ENCODE peak calls at places on chromosome 10, in five cellular contexts. One of them, this sample, is unnamed.

GRCh38 chr10:10584164-10584563 is 433.5 kb upstream of the CELF2 start:
- DNase-seq in spleen: no peak
- DNase-seq in vagina: no peak
- DNase-seq in HCT116: no peak
- DNase-seq in transverse colon: no peak
- DNase-seq in this sample: no peak

GRCh38 chr10:9097206-9097990 is 1042.9 kb downstream of the GATA3 start:
- DNase-seq in transverse colon: no peak
- DNase-seq in HCT116: no peak
- DNase-seq in spleen: no peak
- DNase-seq in vagina: no peak
- DNase-seq in this sample: no peak

GRCh38 chr10:126481181-126481580 is 92.9 kb upstream of the ADAM12 start:
- DNase-seq in HCT116: no peak
- DNase-seq in vagina: no peak
- DNase-seq in spleen: no peak
- DNase-seq in transverse colon: no peak
- DNase-seq in this sample: no peak

GRCh38 chr10:22246680-22247391 is 29.0 kb upstream of the EBLN1 start:
- DNase-seq in spleen: no peak
- DNase-seq in transverse colon: no peak
- DNase-seq in HCT116: peak; percentile 95
- DNase-seq in vagina: no peak
- DNase-seq in this sample: no peak

GRCh38 chr10:86687750-86688149 is 19.4 kb downstream of the LDB3 start:
- DNase-seq in spleen: no peak
- DNase-seq in HCT116: no peak
- DNase-seq in transverse colon: no peak
- DNase-seq in vagina: no peak
- DNase-seq in this sample: no peak

GRCh38 chr10:116271593-116272496 is 1.2 kb downstream of the GFRA1 start:
- DNase-seq in vagina: no peak
- DNase-seq in spleen: no peak
- DNase-seq in HCT116: no peak
- DNase-seq in transverse colon: no peak
- DNase-seq in this sample: peak; percentile 57

GRCh38 chr10:116732546-116732945 is 9.8 kb downstream of the HSPA12A start:
- DNase-seq in spleen: no peak
- DNase-seq in HCT116: no peak
- DNase-seq in transverse colon: no peak
- DNase-seq in vagina: no peak
- DNase-seq in this sample: no peak

GRCh38 chr10:61942997-61943457 is 41.5 kb downstream of the ARID5B start:
- DNase-seq in transverse colon: no peak
- DNase-seq in spleen: no peak
- DNase-seq in vagina: no peak
- DNase-seq in HCT116: no peak
- DNase-seq in this sample: no peak

GRCh38 chr10:119651514-119652327 is 541 bp downstream of the BAG3 start:
- DNase-seq in vagina: no peak
- DNase-seq in transverse colon: peak; percentile 26
- DNase-seq in spleen: peak; percentile 91
- DNase-seq in HCT116: no peak
- DNase-seq in this sample: no peak

GRCh38 chr10:90007226-90007625 is 305.8 kb downstream of the KIF20B start:
- DNase-seq in HCT116: no peak
- DNase-seq in transverse colon: no peak
- DNase-seq in spleen: no peak
- DNase-seq in vagina: no peak
- DNase-seq in this sample: no peak

GRCh38 chr10:7239312-7239985 is 171.4 kb downstream of the SFMBT2 start:
- DNase-seq in vagina: no peak
- DNase-seq in transverse colon: no peak
- DNase-seq in spleen: no peak
- DNase-seq in HCT116: no peak
- DNase-seq in this sample: no peak

GRCh38 chr10:126930506-126931458 is 25.6 kb downstream of the DOCK1 start:
- DNase-seq in vagina: no peak
- DNase-seq in HCT116: no peak
- DNase-seq in spleen: no peak
- DNase-seq in transverse colon: no peak
- DNase-seq in this sample: no peak

GRCh38 chr10:128144547-128144946 is 18.3 kb upstream of the MKI67 start:
- DNase-seq in vagina: no peak
- DNase-seq in HCT116: no peak
- DNase-seq in transverse colon: no peak
- DNase-seq in spleen: no peak
- DNase-seq in this sample: no peak

DNA sequence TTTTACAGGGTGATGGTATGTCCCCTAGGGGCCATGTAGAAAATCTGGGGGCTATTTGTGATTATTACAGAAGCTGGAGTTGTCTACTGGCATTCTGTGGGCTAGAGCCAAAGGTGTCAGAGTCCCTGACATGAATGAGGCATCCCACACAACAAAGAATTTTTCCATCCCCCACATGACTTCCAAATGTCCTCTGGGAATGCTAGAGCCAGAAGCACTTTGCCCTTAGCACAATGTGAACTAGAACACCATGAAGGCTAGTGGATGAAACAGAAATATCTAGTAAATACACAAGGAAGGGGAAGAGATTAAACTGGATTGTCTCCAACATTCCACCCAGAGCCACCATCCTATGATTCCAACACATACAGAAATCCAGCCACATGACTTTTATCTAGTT is 46.9 kb downstream of the FAM13C start:
- DNase-seq in vagina: no peak
- DNase-seq in transverse colon: no peak
- DNase-seq in HCT116: no peak
- DNase-seq in spleen: no peak
- DNase-seq in this sample: no peak
- TF ChIP-seq POLR2AphosphoS5 in vagina: no peak
- TF ChIP-seq POLR2AphosphoS5 in transverse colon: no peak
- TF ChIP-seq POLR2AphosphoS5 in HCT116: no peak
- TF ChIP-seq POLR2AphosphoS5 in spleen: peak; percentile 51
- TF ChIP-seq POLR2AphosphoS5 in this sample: no peak

DNA sequence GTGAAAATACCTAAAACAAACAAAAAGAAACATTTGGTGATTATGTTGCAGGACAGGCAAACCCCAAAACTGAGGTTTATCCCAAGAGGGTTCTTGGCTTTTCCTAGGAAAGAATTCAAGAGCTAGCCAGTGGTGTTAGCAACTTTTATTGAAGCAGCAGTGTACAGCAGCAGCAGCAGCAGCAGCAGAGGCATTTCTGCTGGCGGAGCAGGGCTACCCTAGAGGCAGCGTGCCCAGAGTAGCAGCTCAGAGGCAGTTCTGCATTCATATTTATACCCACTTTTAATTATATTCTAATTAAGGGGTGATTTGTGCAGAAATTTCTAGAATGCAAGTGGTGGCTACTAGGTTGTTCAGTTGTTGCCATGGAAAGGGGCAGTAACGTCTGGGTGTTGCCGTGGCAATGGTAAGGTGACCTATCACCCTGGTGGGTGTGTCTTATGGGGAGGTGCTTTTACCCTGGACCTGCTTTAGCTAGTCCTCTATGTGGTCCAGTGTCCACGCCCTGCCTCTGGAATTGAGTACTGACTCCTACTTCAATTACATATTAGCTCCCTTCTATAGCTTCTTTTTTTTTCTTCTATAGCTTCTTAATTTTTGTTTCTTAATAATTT is 53.9 kb downstream of the VCL start:
- DNase-seq in vagina: no peak
- DNase-seq in transverse colon: no peak
- DNase-seq in spleen: no peak
- DNase-seq in HCT116: no peak
- DNase-seq in this sample: no peak
- TF ChIP-seq POLR2AphosphoS5 in vagina: no peak
- TF ChIP-seq POLR2AphosphoS5 in transverse colon: no peak
- TF ChIP-seq POLR2AphosphoS5 in spleen: no peak
- TF ChIP-seq POLR2AphosphoS5 in HCT116: no peak
- TF ChIP-seq POLR2AphosphoS5 in this sample: no peak

GRCh38 chr10:72009430-72010081 is 45.4 kb downstream of the CHST3 start:
- DNase-seq in vagina: peak; percentile 70
- DNase-seq in spleen: peak; percentile 82
- DNase-seq in HCT116: no peak
- DNase-seq in transverse colon: peak; percentile 81
- DNase-seq in this sample: peak; percentile 84
- TF ChIP-seq POLR2AphosphoS5 in vagina: peak; percentile 94
- TF ChIP-seq POLR2AphosphoS5 in spleen: peak; percentile 57
- TF ChIP-seq POLR2AphosphoS5 in HCT116: no peak
- TF ChIP-seq POLR2AphosphoS5 in transverse colon: no peak
- TF ChIP-seq POLR2AphosphoS5 in this sample: peak; percentile 91

GRCh38 chr10:44253769-44254462 is 131.0 kb downstream of the CXCL12 start:
- DNase-seq in vagina: no peak
- DNase-seq in transverse colon: no peak
- DNase-seq in spleen: no peak
- DNase-seq in HCT116: no peak
- DNase-seq in this sample: peak; percentile 67
- TF ChIP-seq POLR2AphosphoS5 in vagina: no peak
- TF ChIP-seq POLR2AphosphoS5 in transverse colon: no peak
- TF ChIP-seq POLR2AphosphoS5 in spleen: no peak
- TF ChIP-seq POLR2AphosphoS5 in HCT116: no peak
- TF ChIP-seq POLR2AphosphoS5 in this sample: no peak

DNA sequence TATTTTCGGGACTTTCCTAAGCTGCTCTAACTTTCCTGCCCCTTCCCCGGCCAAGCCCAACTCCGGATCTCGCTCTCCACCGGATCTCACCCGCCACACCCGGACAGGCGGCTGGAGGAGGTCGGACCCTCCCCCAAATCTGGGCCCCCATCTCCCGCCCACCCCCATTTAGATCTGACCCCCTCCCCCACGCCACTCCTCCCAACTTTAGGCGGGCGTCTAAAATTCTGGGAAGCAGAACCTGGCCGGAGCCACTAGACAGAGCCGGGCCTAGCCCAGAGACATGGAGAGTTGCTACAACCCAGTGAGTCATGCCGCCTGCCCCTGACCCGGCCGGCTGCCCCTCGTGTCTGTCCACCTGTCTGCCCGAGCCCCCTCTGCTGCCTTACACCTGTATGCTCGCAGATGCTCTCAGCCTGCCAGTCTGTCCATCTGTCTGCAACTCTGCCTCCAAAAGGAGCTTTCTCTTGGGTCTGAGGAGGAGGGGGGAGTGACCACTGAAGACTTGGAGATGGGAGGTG is at the start of gene NFKB2:
- DNase-seq in HCT116: no peak
- DNase-seq in spleen: peak; percentile 88
- DNase-seq in vagina: no peak
- DNase-seq in transverse colon: no peak
- DNase-seq in this sample: no peak
- TF ChIP-seq POLR2AphosphoS5 in HCT116: no peak
- TF ChIP-seq POLR2AphosphoS5 in spleen: no peak
- TF ChIP-seq POLR2AphosphoS5 in vagina: no peak
- TF ChIP-seq POLR2AphosphoS5 in transverse colon: no peak
- TF ChIP-seq POLR2AphosphoS5 in this sample: peak; percentile 16

DNA sequence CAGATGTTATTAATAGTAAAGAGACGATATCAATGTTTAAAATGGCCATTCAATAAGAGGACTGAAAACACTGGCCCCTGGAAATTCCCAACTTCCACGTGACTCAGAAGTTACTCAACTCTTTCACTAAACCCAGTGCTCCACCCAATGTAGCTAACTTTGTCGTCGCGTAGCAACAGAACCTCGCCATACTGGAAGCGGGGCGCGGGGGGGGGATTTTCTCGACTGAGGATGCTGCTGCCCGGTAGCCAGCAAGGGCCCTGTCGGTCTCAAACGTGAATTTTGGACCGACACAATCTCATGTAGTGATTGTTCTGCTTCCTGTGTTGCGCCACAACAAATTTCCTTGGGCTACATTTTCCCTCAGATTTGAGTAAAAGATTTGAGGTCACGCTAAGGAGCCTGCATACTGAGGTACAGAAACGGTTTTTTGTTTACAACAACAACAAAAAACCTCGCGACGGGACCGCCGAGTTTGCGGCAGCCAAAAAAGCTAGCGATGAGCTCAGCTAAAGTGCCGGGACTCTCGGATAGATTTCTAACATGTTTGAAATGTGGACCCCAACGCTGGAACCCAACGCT is 977 bp upstream of the SFR1 start:
- DNase-seq in transverse colon: peak; percentile 93
- DNase-seq in spleen: peak; percentile 93
- DNase-seq in vagina: peak; percentile 98
- DNase-seq in HCT116: peak; percentile 98
- DNase-seq in this sample: peak; percentile 95
- TF ChIP-seq POLR2AphosphoS5 in transverse colon: peak; percentile 51
- TF ChIP-seq POLR2AphosphoS5 in spleen: peak; percentile 34
- TF ChIP-seq POLR2AphosphoS5 in vagina: peak; percentile 13
- TF ChIP-seq POLR2AphosphoS5 in HCT116: peak; percentile 67
- TF ChIP-seq POLR2AphosphoS5 in this sample: peak; percentile 76

GRCh38 chr10:6162589-6163356 is 40.0 kb upstream of the PFKFB3 start:
- DNase-seq in HCT116: no peak
- DNase-seq in transverse colon: peak; percentile 39
- DNase-seq in vagina: no peak
- DNase-seq in spleen: no peak
- DNase-seq in this sample: no peak

GRCh38 chr10:6165221-6165725 is 37.5 kb upstream of the PFKFB3 start:
- DNase-seq in spleen: no peak
- DNase-seq in transverse colon: no peak
- DNase-seq in vagina: no peak
- DNase-seq in HCT116: no peak
- DNase-seq in this sample: no peak

GRCh38 chr10:6161913-6162312 is 40.8 kb upstream of the PFKFB3 start:
- DNase-seq in transverse colon: no peak
- DNase-seq in spleen: no peak
- DNase-seq in vagina: no peak
- DNase-seq in HCT116: no peak
- DNase-seq in this sample: no peak

GRCh38 chr10:6163364-6164270 is 39.1 kb upstream of the PFKFB3 start:
- DNase-seq in HCT116: peak; percentile 69
- DNase-seq in vagina: no peak
- DNase-seq in spleen: peak; percentile 98
- DNase-seq in transverse colon: peak; percentile 94
- DNase-seq in this sample: peak; percentile 86

GRCh38 chr10:6164271-6165095 is 38.2 kb upstream of the PFKFB3 start:
- DNase-seq in HCT116: no peak
- DNase-seq in transverse colon: no peak
- DNase-seq in vagina: no peak
- DNase-seq in spleen: no peak
- DNase-seq in this sample: no peak
- TF ChIP-seq POLR2AphosphoS5 in HCT116: no peak
- TF ChIP-seq POLR2AphosphoS5 in transverse colon: no peak
- TF ChIP-seq POLR2AphosphoS5 in vagina: no peak
- TF ChIP-seq POLR2AphosphoS5 in spleen: no peak
- TF ChIP-seq POLR2AphosphoS5 in this sample: no peak

DNA sequence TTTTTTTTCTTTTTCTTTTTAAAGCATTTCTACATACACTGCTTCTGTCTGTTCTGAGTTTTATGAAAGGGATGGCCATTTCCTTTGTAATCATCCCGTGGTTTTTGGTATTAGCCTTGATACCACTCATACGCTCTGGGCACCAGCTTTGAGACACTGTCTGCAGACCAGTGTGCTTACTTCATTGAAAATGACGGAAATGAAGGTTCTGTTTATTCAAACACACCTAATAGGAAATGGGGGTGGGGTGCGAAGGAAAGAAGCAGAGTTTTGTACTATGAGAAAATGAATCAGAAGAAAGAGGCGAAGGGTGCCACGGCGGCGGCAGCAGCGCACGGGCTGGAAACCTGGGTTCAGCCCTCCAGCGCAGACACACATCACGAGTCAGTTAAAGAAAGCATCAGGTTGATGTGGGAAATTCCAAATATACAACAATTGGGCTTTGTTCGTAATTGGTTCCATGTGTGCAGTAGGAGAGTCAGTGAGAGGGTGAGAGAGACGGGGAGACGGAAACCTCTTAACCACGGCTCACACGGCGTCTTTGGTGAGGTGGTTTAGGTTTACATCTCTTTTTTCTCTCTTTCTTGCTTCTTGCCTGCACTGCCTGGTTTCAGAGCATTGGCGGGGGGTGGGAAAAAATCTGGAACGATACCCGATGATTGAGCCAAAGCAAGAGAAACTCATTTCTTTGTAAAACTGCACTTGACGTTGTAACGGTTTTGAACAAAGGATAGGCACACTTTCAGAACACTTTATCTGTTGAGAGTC is 321.2 kb downstream of the FRMD4A start:
- DNase-seq in spleen: no peak
- DNase-seq in vagina: no peak
- DNase-seq in HCT116: no peak
- DNase-seq in transverse colon: no peak
- DNase-seq in this sample: no peak
- TF ChIP-seq POLR2AphosphoS5 in spleen: peak; percentile 54
- TF ChIP-seq POLR2AphosphoS5 in vagina: peak; percentile 77
- TF ChIP-seq POLR2AphosphoS5 in HCT116: no peak
- TF ChIP-seq POLR2AphosphoS5 in transverse colon: peak; percentile 18
- TF ChIP-seq POLR2AphosphoS5 in this sample: no peak

This sample was measured in breast epithelium.